ENCODE peak calls at places on chromosomes 4 and X, in eight cellular contexts. L is coronary artery, J is fibroblast of pulmonary artery, K is heart left ventricle, S is mucosa of descending colon, N is mesothelial cell of epicardium, C is hepatocyte, Y is left lung. D is an unnamed sample.

GRCh38 chr4:8552024-8552423 is 28.2 kb upstream of the GPR78 start:
- DNase-seq in L (no peak), J (no peak), K (no peak), S (no peak), N (no peak), C (no peak), Y (no peak), D (no peak)

GRCh38 chrX:92232182-92232581 is 453.0 kb downstream of the PCDH11X start:
- DNase-seq in L (no peak), J (peak; percentile 11), K (no peak), S (no peak), N (no peak), C (peak; percentile 44), Y (no peak), D (no peak)

GRCh38 chr4:123479944-123480343 is 83.3 kb downstream of the SPRY1 start:
- DNase-seq in L (no peak), J (no peak), K (no peak), S (no peak), N (no peak), C (peak; percentile 65), Y (peak; percentile 43), D (no peak)

GRCh38 chr4:41748074-41748787 is at the start of gene PHOX2B:
- DNase-seq in L (no peak), J (no peak), K (no peak), S (no peak), N (no peak), C (no peak), Y (no peak), D (no peak)

GRCh38 chr4:112058433-112058832 is 86.8 kb upstream of the FAM241A start:
- DNase-seq in L (no peak), J (no peak), K (no peak), S (no peak), N (no peak), C (no peak), Y (no peak), D (no peak)

GRCh38 chr4:55326629-55327028 is 19.4 kb upstream of the SRD5A3 start:
- DNase-seq in L (no peak), J (no peak), K (no peak), S (no peak), N (no peak), C (no peak), Y (no peak), D (no peak)

GRCh38 chr4:82786004-82786400 is 12.6 kb downstream of the SCD5 start:
- DNase-seq in L (no peak), J (no peak), K (no peak), S (no peak), N (no peak), C (no peak), Y (no peak), D (no peak)

GRCh38 chr4:5890063-5890727 is 2.7 kb downstream of the CRMP1 start:
- DNase-seq in L (no peak), J (no peak), K (no peak), S (no peak), N (no peak), C (peak; percentile 65), Y (no peak), D (no peak)

GRCh38 chr4:105989411-105990242 is 94.4 kb downstream of the NPNT start:
- DNase-seq in L (no peak), J (no peak), K (no peak), S (no peak), N (no peak), C (no peak), Y (no peak), D (no peak)

GRCh38 chr4:7204656-7205387 is 12.5 kb downstream of the SORCS2 start:
- DNase-seq in L (no peak), J (no peak), K (peak; percentile 51), S (no peak), N (no peak), C (no peak), Y (no peak), D (no peak)

GRCh38 chr4:7206856-7207567 is 14.7 kb downstream of the SORCS2 start:
- DNase-seq in L (peak; percentile 86), J (peak; percentile 85), K (peak; percentile 91), S (peak; percentile 31), N (peak; percentile 74), C (peak; percentile 89), Y (peak; percentile 82), D (no peak)

GRCh38 chr4:7208509-7209451 is 16.4 kb downstream of the SORCS2 start:
- DNase-seq in L (no peak), J (no peak), K (no peak), S (no peak), N (no peak), C (no peak), Y (no peak), D (no peak)

GRCh38 chr4:7207791-7208231 is 15.5 kb downstream of the SORCS2 start:
- DNase-seq in L (no peak), J (peak; percentile 34), K (no peak), S (no peak), N (no peak), C (no peak), Y (no peak), D (no peak)

DNA sequence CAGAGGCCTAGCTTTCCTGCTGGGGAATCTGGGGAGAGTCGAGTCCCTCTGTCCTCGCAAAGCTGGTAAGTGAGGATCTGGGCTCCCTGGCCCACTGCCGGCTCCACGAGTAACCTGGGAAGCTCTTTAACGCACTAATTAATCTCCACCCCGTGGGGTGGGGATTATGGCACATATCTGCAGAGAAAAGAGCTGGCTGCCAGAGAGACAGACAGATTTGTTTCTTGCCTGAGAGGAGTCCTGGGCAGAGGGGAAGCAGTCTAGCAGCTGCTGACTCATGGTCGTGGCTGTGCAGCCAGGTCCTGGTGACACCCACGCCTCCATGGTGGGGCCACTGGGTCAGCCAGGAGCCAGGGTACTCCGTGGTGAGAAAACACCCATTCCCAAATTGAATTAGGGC is 14.0 kb downstream of the SORCS2 start:
- DNase-seq in L (no peak), J (peak; percentile 59), K (peak; percentile 61), S (no peak), N (no peak), C (no peak), Y (peak; percentile 55), D (no peak)
- TF ChIP-seq CTCF in L (no peak), J (no peak), K (no peak), S (no peak), N (no peak), C (no peak), Y (no peak), D (no peak)

DNA sequence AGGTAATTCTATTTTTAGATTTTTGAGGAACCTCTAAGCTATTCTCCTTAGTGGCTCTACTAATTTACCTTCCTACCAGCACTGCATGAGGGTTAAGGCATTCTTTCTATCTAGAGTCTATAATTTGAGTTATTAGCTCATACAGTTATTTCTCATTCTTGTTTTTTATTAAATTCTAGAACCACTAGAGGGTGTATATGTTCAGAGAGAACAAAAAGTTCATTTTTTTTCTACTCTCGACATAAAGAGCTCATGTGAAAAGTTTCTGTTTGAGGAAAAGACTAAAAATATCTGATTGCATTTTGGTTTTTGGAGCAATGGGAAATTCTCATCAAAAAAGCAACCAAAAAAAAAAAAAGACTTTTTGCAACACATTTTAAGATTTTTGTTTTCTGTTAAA is 57.0 kb upstream of the LRAT start:
- DNase-seq in L (no peak), J (peak; percentile 4), K (no peak), S (no peak), N (no peak), C (no peak), Y (no peak), D (no peak)
- TF ChIP-seq CTCF in L (no peak), J (peak; percentile 18), K (no peak), S (no peak), N (peak; percentile 54), C (peak; percentile 44), Y (no peak), D (no peak)

DNA sequence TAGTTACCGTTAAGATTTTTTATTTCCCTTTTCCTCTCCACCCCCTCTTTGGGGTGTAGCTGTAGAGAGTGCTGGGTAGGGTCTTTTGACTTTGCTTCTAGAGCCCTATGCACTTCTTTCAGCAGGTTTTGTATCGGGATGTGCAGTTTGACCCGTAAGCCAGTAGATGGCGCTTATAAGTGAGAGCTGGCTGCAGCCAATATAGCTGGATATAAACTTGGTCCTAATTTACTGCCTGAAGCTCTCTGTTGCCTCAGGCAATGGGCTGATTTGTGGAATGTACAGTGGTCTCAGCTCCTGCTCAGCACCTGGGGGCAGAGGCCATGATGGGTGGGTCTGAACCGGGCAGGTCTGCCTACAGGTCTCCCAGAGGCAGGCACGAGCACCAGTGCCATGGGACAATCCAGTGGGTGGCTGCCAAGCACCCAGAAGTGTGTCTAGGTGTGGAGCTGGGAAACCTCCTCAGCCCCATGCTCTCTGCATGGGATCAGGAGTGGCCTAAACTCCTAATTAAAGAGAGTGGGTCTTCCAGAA is 146.5 kb downstream of the SPANXN1 start:
- DNase-seq in L (no peak), J (no peak), K (no peak), S (no peak), N (no peak), C (no peak), Y (no peak), D (no peak)
- TF ChIP-seq CTCF in L (no peak), J (no peak), K (no peak), S (no peak), N (no peak), C (no peak), Y (peak; percentile 17), D (no peak)

DNA sequence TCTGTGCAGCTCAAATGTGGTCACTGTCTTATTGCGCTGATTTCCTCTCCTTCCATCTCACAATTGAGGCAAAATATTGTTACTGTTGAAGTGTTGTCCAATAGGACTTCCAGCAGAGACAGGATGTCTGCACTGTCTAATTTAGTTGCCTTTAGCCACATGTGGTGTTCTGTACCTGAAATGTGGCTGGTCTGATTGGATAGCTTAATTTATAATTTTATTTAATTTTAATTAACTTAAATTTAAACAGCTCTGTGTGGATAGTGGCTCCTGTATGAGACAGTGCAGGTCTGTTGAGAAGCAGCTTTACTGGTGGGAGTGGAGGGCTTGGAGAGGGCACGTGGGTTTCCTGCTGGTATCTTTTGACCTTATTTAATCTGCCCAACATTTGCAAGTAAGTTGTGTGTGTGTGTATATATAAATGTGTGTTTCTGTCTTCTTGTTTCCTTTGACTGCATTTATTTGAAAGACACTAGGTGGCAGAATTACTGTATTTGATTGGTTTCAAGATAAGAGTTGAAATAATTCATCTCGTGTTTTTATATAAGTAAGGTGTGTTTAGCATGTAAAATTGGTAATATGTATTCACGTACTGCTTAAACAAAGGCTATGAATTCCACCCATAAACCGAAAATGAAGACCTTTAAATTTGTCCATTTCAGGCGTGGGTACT is 55.3 kb upstream of the MSANTD1 start:
- DNase-seq in L (no peak), J (peak; percentile 29), K (no peak), S (no peak), N (no peak), C (no peak), Y (no peak), D (no peak)
- TF ChIP-seq CTCF in L (no peak), J (peak; percentile 30), K (no peak), S (no peak), N (no peak), C (peak; percentile 51), Y (peak; percentile 29), D (peak; percentile 42)

GRCh38 chr4:155403886-155404285 is 27.1 kb upstream of the MAP9 start:
- DNase-seq in L (no peak), J (peak; percentile 58), K (no peak), S (no peak), N (no peak), C (peak; percentile 47), Y (no peak), D (no peak)
- TF ChIP-seq CTCF in L (no peak), J (peak; percentile 18), K (peak; percentile 40), S (no peak), N (no peak), C (peak; percentile 65), Y (peak; percentile 43), D (no peak)